ENCODE peak calls at places on chromosomes 2 and 18, in eight cellular contexts. S is A549, O is right atrium auricular region, P is body of pancreas, X is Peyer's patch, K is astrocyte of the spinal cord, H is A673, E is esophagus squamous epithelium. R is an unnamed sample.
A peak's percentile ranks its signal among the peaks of the same experiment; 100 is the strongest.

GRCh38 chr2:142868281-142868762 is 9.1 kb upstream of the KYNU start:
- DNase-seq in H (no peak), K (no peak), O (peak; percentile 73), S (peak; percentile 94), P (no peak), X (peak; percentile 40), E (no peak), R (no peak)

GRCh38 chr2:68253211-68254068 is 1.1 kb upstream of the PPP3R1 start:
- DNase-seq in X (peak; percentile 39), S (peak; percentile 51), H (peak; percentile 33), O (no peak), E (no peak), K (peak; percentile 55), P (no peak), R (no peak)

GRCh38 chr2:36322108-36322507 is 33.5 kb upstream of the CRIM1 start:
- DNase-seq in P (no peak), S (peak; percentile 73), E (no peak), H (peak; percentile 61), X (no peak), K (peak; percentile 65), O (no peak), R (peak; percentile 47)

GRCh38 chr2:98835831-98836385 is 100.1 kb downstream of the CRACDL start:
- DNase-seq in X (peak; percentile 32), O (no peak), S (no peak), P (no peak), K (no peak), E (no peak), H (no peak), R (no peak)

GRCh38 chr18:79411614-79412526 is 16.1 kb downstream of the NFATC1 start:
- DNase-seq in K (no peak), P (no peak), H (no peak), E (no peak), S (no peak), X (no peak), O (no peak), R (no peak)

GRCh38 chr18:7206231-7206630 is 24.7 kb upstream of the LRRC30 start:
- DNase-seq in H (no peak), O (no peak), X (no peak), K (no peak), S (no peak), E (no peak), P (no peak), R (no peak)

GRCh38 chr2:102618452-102619413 is 620 bp upstream of the SLC9A2 start:
- DNase-seq in O (no peak), X (no peak), H (peak; percentile 1), S (peak; percentile 52), E (no peak), K (peak; percentile 13), P (peak; percentile 13), R (no peak)

GRCh38 chr2:161102770-161103450 is 57.3 kb upstream of the TANK start:
- DNase-seq in S (peak; percentile 10), E (no peak), P (no peak), X (no peak), O (no peak), K (peak; percentile 19), H (peak; percentile 54), R (no peak)

GRCh38 chr2:129695496-129695895 is 284.0 kb upstream of the RAB6C start:
- DNase-seq in S (no peak), O (no peak), K (no peak), P (no peak), H (no peak), E (no peak), X (no peak), R (no peak)

GRCh38 chr18:22488554-22488953 is 70.8 kb upstream of the CTAGE1 start:
- DNase-seq in O (peak; percentile 89), K (no peak), E (no peak), S (no peak), H (no peak), X (no peak), P (peak; percentile 19), R (no peak)

GRCh38 chr2:180992994-180993393 is 12.6 kb downstream of the UBE2E3 start:
- DNase-seq in H (no peak), E (no peak), O (no peak), P (no peak), S (no peak), X (no peak), K (no peak), R (no peak)
- TF ChIP-seq CTCF in H (peak; percentile 22), E (no peak), O (no peak), P (no peak), S (no peak), X (no peak), K (no peak), R (peak; percentile 23)

DNA sequence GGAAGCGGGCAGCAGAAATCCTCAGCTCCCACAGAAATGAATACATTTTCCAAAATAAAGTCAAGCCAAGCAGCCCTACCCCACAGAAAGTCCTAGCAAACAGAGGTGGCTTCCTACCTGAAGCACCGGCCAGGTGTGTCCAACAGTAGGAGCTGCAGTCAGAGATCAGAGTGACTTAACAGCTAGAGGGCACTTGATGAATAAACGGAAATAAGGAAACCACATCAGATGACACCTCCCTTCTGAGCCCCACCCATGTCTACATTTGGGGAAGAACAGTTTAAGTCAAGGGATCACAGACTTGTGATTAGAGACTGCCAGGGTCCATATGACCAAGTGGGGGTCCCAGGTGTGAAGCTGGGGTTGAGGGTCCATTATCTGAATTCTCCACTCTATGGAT is at the start of gene CXCR1:
- DNase-seq in E (no peak), O (no peak), P (no peak), H (no peak), S (no peak), K (no peak), X (no peak), R (no peak)
- TF ChIP-seq CTCF in E (no peak), O (no peak), P (no peak), H (no peak), S (no peak), K (no peak), X (no peak), R (no peak)

GRCh38 chr2:7010376-7010775 is 93.2 kb downstream of the RNF144A start:
- DNase-seq in H (no peak), P (no peak), O (no peak), S (no peak), E (no peak), X (no peak), K (peak; percentile 97), R (no peak)

GRCh38 chr2:7007488-7007845 is 90.3 kb downstream of the RNF144A start:
- DNase-seq in H (no peak), E (no peak), K (no peak), O (no peak), S (no peak), X (no peak), P (no peak), R (no peak)

GRCh38 chr2:7011376-7012083 is 94.3 kb downstream of the RNF144A start:
- DNase-seq in K (peak; percentile 97), S (no peak), P (no peak), X (no peak), O (no peak), H (peak; percentile 56), E (no peak), R (peak; percentile 41)

GRCh38 chr2:7009207-7009911 is 92.1 kb downstream of the RNF144A start:
- DNase-seq in S (no peak), X (no peak), H (no peak), O (no peak), P (no peak), E (no peak), K (peak; percentile 81), R (no peak)

DNA sequence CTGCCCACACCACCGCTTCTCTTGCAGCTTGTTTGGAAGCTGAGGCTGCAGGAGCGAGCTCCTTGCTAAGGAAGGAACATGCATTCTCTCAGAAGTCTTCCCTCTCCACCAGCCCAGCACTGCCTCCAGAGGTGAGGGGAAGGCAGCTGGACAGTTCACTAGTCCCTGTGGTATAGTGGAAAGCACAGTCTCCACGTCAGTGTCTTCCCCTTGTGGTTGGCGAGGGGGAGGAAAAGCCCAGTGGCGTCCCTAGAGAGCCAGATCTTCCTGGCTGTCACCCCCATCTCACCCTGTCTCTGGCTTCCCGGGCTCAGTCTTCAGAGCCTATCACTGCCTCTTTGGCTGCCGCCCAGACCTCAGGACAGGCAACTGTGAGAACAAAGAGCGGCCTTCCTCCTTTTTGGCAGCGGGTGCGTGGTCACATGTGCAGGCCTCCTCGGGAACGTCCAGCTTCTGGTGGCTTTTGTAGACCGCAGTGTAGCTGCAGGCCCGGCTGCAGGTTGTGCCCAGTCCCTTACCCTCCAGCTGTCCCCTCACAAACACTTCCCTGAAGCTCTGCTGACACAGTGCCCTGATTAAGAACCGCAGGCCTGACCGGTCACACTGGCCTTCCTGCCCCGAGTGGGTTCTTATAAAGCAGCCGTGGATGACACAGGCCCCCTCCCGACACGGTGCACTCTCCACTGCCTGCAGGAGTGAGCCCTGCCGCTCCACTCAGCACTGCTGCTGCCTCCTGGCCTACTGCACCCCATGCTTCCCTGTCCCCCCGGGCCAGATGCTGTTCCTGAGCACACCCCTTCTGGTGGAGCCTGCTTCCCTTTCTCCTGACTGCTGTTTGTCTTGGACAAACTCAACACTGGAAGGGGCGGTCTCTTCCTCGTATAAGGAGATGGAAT is 90.9 kb downstream of the RNF144A start:
- DNase-seq in X (peak; percentile 34), O (peak; percentile 77), K (peak; percentile 97), S (no peak), P (peak; percentile 77), H (no peak), E (no peak), R (no peak)
- TF ChIP-seq CTCF in X (no peak), O (no peak), K (peak; percentile 76), S (no peak), P (no peak), H (no peak), E (no peak), R (no peak)

GRCh38 chr2:201668402-201668801 is 25.1 kb upstream of the TMEM237 start:
- DNase-seq in X (no peak), E (no peak), K (no peak), S (no peak), O (no peak), P (no peak), H (no peak), R (no peak)

GRCh38 chr2:201661366-201661765 is 18.1 kb upstream of the TMEM237 start:
- DNase-seq in P (no peak), H (peak; percentile 54), X (no peak), E (no peak), K (no peak), S (no peak), O (no peak), R (no peak)

GRCh38 chr2:201664334-201664733 is 21.0 kb upstream of the TMEM237 start:
- DNase-seq in K (no peak), P (no peak), O (no peak), S (no peak), E (no peak), H (no peak), X (no peak), R (no peak)

GRCh38 chr2:201669865-201670264 is 26.6 kb upstream of the TMEM237 start:
- DNase-seq in H (no peak), P (no peak), X (no peak), S (no peak), K (no peak), E (no peak), O (no peak), R (no peak)

GRCh38 chr2:201665420-201666158 is 22.3 kb upstream of the TMEM237 start:
- DNase-seq in P (no peak), X (no peak), E (no peak), K (peak; percentile 33), H (no peak), S (no peak), O (no peak), R (no peak)
- TF ChIP-seq CTCF in P (no peak), X (no peak), E (no peak), K (no peak), H (peak; percentile 52), S (peak; percentile 36), O (no peak), R (peak; percentile 71)

R was measured in HFFc6.